ENCODE peak calls at places on chromosomes 2 and 18, in four cellular contexts. Q is HCT116, O is GM12878, W is HepG2. G is an unnamed sample.

GRCh38 chr18:5449858-5450509 is 93.8 kb downstream of the EPB41L3 start:
- DNase-seq in Q (no peak), O (no peak), W (no peak), G (no peak)

GRCh38 chr2:168604252-168604651 is 148.2 kb downstream of the CERS6 start:
- DNase-seq in Q (no peak), O (no peak), W (peak), G (peak)

GRCh38 chr2:69682525-69682924 is 39.0 kb upstream of the AAK1 start:
- DNase-seq in Q (no peak), O (no peak), W (no peak), G (no peak)

GRCh38 chr2:20469595-20469994 is 22.7 kb downstream of the RHOB start:
- DNase-seq in Q (no peak), O (no peak), W (no peak), G (no peak)

GRCh38 chr2:105114551-105114950 is 76.7 kb downstream of the MRPS9 start:
- DNase-seq in Q (peak), O (no peak), W (peak), G (peak)

GRCh38 chr2:168210898-168211570 is 36.4 kb downstream of the STK39 start:
- DNase-seq in Q (peak), O (no peak), W (peak), G (no peak)

GRCh38 chr2:105834931-105835330 is 90.2 kb downstream of the NCK2 start:
- DNase-seq in Q (no peak), O (peak), W (no peak), G (no peak)

GRCh38 chr2:233423436-233423860 is 69.2 kb downstream of the DGKD start:
- DNase-seq in Q (no peak), O (no peak), W (no peak), G (no peak)

GRCh38 chr2:159163935-159164334 is 122.6 kb downstream of the WDSUB1 start:
- DNase-seq in Q (no peak), O (no peak), W (no peak), G (no peak)

GRCh38 chr18:74551936-74552555 is 17.7 kb downstream of the CNDP1 start:
- DNase-seq in Q (peak), O (peak), W (peak), G (peak)

GRCh38 chr2:37167636-37168182 is 10.9 kb upstream of the EIF2AK2 start:
- DNase-seq in Q (no peak), O (no peak), W (no peak), G (no peak)

DNA sequence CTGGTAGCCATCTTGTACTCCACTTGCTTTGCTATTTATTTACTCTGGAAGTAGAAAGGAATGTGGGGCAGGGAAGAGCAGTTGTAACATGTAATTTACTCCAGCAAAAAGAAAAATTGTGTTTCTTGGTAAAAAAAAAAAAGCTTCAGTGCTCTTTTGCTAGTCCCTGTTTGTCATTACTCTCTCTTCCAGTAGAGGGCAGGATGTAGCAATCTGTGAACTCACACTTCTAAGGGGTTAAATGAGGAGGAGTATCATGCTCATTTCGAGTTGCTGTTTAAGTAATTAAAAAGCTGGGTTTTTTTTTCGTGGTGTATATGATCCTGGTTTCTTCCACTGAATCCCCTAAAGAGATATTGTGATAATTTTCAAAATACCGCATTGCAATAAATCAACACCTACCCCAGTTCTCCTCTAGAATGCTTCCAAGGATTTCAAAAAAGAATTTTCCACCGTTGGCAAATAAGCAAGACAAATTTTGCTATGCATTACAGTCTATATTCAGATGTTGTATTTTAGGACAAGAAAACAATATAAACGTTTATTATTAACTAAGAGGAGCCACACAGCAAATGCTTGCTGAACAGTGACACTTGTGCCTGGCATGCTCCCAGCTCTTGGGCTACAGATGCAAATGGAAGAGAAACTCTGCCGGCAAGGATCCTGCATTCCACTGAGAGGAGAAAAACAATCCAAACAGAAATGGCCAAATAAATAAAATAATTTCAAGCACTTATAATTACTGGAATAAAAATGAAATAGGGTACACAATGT is 261.6 kb downstream of the ASXL3 start:
- DNase-seq in Q (peak), O (no peak), W (peak), G (peak)
- TF ChIP-seq ATF3 in Q (no peak), O (no peak), W (no peak), G (no peak)

GRCh38 chr18:49510393-49511115 is 23.5 kb upstream of the C18orf32 start:
- DNase-seq in Q (peak), O (no peak), W (no peak), G (peak)

GRCh38 chr18:49519041-49519971 is 32.3 kb upstream of the C18orf32 start:
- DNase-seq in Q (no peak), O (no peak), W (no peak), G (no peak)

GRCh38 chr18:49517483-49517882 is 30.4 kb upstream of the C18orf32 start:
- DNase-seq in Q (no peak), O (no peak), W (no peak), G (no peak)

GRCh38 chr18:49514577-49514976 is 27.5 kb upstream of the C18orf32 start:
- DNase-seq in Q (no peak), O (no peak), W (peak), G (no peak)
- TF ChIP-seq ATF3 in Q (no peak), O (no peak), W (no peak), G (no peak)

GRCh38 chr2:217691516-217691915 is 311.3 kb downstream of the TNS1 start:
- DNase-seq in Q (no peak), O (no peak), W (no peak), G (no peak)

GRCh38 chr2:217685255-217685605 is 317.6 kb downstream of the TNS1 start:
- DNase-seq in Q (peak), O (no peak), W (peak), G (no peak)

GRCh38 chr2:217689053-217689452 is 313.7 kb downstream of the TNS1 start:
- DNase-seq in Q (no peak), O (no peak), W (no peak), G (no peak)

GRCh38 chr2:217687771-217688170 is 315.0 kb downstream of the TNS1 start:
- DNase-seq in Q (no peak), O (no peak), W (no peak), G (no peak)

DNA sequence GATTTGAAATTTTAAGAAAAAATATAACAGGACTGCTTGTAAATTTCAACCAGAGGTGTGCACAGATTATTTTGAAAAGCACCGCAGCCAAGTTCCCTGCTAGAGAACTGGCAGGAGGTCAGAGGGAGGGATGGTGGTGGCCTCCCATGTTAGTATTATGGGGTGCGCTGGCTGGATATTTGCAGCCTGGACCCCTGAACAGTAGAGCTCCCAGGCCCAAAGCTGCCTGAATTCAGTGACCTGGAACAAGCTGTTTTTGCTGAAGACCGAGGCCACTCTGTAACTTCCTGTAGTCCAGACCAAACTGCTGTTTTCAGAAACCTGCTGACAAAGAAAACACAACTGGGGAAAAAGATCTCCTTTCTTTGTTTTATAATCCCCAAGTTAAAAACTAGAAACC is 314.3 kb downstream of the TNS1 start:
- DNase-seq in Q (no peak), O (no peak), W (no peak), G (no peak)
- TF ChIP-seq ATF3 in Q (no peak), O (no peak), W (no peak), G (no peak)

DNA sequence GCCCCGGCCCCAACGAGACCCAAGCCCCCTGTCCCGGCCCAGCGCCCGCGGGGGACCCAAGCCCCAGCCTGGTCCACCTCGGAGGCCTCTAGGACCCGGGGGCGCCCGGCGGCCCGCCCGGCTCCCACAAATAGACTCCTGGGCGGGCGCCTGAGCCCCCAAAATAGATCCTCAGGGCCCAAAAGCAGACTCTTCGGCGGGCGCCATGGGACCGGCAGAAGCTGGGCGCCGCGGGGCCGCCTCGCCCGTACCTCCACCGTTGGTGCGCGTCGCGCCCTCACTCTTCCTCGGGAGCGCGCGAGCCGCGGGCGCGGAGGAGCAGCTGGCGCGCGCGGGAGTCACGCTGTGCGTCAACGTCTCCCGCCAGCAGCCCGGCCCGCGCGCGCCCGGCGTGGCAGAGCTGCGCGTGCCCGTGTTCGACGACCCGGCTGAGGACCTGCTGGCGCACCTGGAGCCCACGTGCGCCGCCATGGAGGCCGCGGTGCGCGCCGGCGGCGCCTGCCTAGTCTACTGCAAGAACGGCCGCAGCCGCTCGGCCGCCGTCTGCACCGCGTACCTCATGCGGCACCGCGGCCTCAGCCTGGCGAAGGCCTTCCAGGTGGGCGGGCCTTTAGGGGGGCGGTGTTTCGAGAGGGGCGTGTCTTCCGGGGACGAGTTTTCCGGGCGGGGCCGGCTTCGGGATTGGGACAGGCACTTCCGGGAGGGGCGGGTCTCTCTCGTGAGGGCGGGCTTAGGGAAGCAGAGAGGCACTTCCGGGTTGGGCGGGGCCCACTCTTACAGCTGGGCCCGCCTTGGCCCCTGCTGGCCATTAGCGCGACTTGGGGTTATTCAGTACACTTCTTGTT is 545 bp downstream of the DUSP28 start:
- DNase-seq in Q (peak), O (peak), W (peak), G (peak)
- TF ChIP-seq ATF3 in Q (no peak), O (no peak), W (peak), G (no peak)

GRCh38 chr2:206452242-206452641 is 8.9 kb downstream of the ADAM23 start:
- DNase-seq in Q (no peak), O (peak), W (no peak), G (no peak)

GRCh38 chr2:206452750-206453149 is 9.4 kb downstream of the ADAM23 start:
- DNase-seq in Q (no peak), O (no peak), W (no peak), G (no peak)

GRCh38 chr2:206456078-206456769 is 12.9 kb downstream of the ADAM23 start:
- DNase-seq in Q (no peak), O (no peak), W (peak), G (no peak)

GRCh38 chr2:206462240-206462854 is 19.0 kb downstream of the ADAM23 start:
- DNase-seq in Q (no peak), O (no peak), W (no peak), G (no peak)

GRCh38 chr2:206457188-206457634 is 13.9 kb downstream of the ADAM23 start:
- DNase-seq in Q (no peak), O (peak), W (no peak), G (no peak)
- TF ChIP-seq ATF3 in Q (no peak), O (no peak), W (no peak), G (no peak)

DNA sequence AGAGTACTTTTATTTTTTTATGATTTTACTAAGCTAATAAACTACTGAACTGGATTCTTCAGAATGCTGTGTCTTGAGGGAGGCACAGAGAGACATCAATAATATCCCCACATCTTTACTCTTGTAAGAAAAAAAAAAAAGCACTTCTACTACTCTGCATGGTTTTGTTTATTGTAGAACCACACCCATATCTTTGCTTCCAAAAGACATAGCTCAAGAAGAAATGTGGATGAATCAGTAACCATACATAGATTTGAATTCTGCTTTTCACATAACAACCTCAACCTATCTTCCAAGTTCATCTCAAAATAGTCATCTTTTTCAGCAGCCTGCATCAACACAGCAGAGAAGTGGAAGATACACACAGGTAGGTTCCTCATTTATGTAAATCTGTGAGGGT is 12.2 kb upstream of the COL5A2 start:
- DNase-seq in Q (no peak), O (no peak), W (no peak), G (no peak)
- TF ChIP-seq ATF3 in Q (no peak), O (no peak), W (no peak), G (no peak)

GRCh38 chr2:210128961-210129360 is 42.2 kb downstream of the KANSL1L start:
- DNase-seq in Q (no peak), O (no peak), W (peak), G (no peak)
- TF ChIP-seq ATF3 in Q (no peak), O (no peak), W (no peak), G (no peak)

G was measured in K562.